ENCODE peak calls at places on chromosomes 6 and 20, in eight cellular contexts. One of them, this sample, is unnamed.

GRCh38 chr6:157236040-157236725 is 87.1 kb downstream of the TMEM242 start:
- DNase-seq in endodermal cell: no peak
- DNase-seq in SJSA1: no peak
- DNase-seq in uterus: no peak
- DNase-seq in CD4-positive, alpha-beta memory T cell: no peak
- DNase-seq in CD4-positive, alpha-beta T cell: no peak
- DNase-seq in BE2C: no peak
- DNase-seq in aorta: peak; percentile 60
- DNase-seq in this sample: no peak

GRCh38 chr6:121436172-121436965 is 923 bp downstream of the GJA1 start:
- DNase-seq in endodermal cell: no peak
- DNase-seq in SJSA1: no peak
- DNase-seq in uterus: no peak
- DNase-seq in CD4-positive, alpha-beta memory T cell: no peak
- DNase-seq in CD4-positive, alpha-beta T cell: no peak
- DNase-seq in BE2C: no peak
- DNase-seq in aorta: no peak
- DNase-seq in this sample: no peak

GRCh38 chr6:6512711-6513110 is 75.8 kb upstream of the LY86 start:
- DNase-seq in endodermal cell: no peak
- DNase-seq in SJSA1: no peak
- DNase-seq in uterus: no peak
- DNase-seq in CD4-positive, alpha-beta memory T cell: no peak
- DNase-seq in CD4-positive, alpha-beta T cell: no peak
- DNase-seq in BE2C: no peak
- DNase-seq in aorta: no peak
- DNase-seq in this sample: no peak

GRCh38 chr20:31587545-31588389 is 17.3 kb upstream of the ID1 start:
- DNase-seq in endodermal cell: peak; percentile 80
- DNase-seq in SJSA1: no peak
- DNase-seq in uterus: no peak
- DNase-seq in CD4-positive, alpha-beta memory T cell: no peak
- DNase-seq in CD4-positive, alpha-beta T cell: no peak
- DNase-seq in BE2C: peak; percentile 71
- DNase-seq in aorta: no peak
- DNase-seq in this sample: no peak

GRCh38 chr20:38599410-38599882 is 2.2 kb upstream of the ARHGAP40 start:
- DNase-seq in endodermal cell: peak; percentile 82
- DNase-seq in SJSA1: no peak
- DNase-seq in uterus: no peak
- DNase-seq in CD4-positive, alpha-beta memory T cell: no peak
- DNase-seq in CD4-positive, alpha-beta T cell: no peak
- DNase-seq in BE2C: peak; percentile 84
- DNase-seq in aorta: no peak
- DNase-seq in this sample: no peak

GRCh38 chr6:52548999-52549398 is 27.9 kb downstream of the TRAM2 start:
- DNase-seq in endodermal cell: no peak
- DNase-seq in SJSA1: no peak
- DNase-seq in uterus: no peak
- DNase-seq in CD4-positive, alpha-beta memory T cell: no peak
- DNase-seq in CD4-positive, alpha-beta T cell: no peak
- DNase-seq in BE2C: no peak
- DNase-seq in aorta: no peak
- DNase-seq in this sample: no peak

GRCh38 chr6:146526192-146526591 is 17.4 kb upstream of the RAB32 start:
- DNase-seq in endodermal cell: no peak
- DNase-seq in SJSA1: no peak
- DNase-seq in uterus: no peak
- DNase-seq in CD4-positive, alpha-beta memory T cell: no peak
- DNase-seq in CD4-positive, alpha-beta T cell: no peak
- DNase-seq in BE2C: no peak
- DNase-seq in aorta: no peak
- DNase-seq in this sample: no peak

GRCh38 chr6:142543576-142543975 is 241.8 kb downstream of the ADGRG6 start:
- DNase-seq in endodermal cell: no peak
- DNase-seq in SJSA1: no peak
- DNase-seq in uterus: no peak
- DNase-seq in CD4-positive, alpha-beta memory T cell: no peak
- DNase-seq in CD4-positive, alpha-beta T cell: no peak
- DNase-seq in BE2C: no peak
- DNase-seq in aorta: no peak
- DNase-seq in this sample: no peak

GRCh38 chr6:17600527-17601388 is 656 bp downstream of the FAM8A1 start:
- DNase-seq in endodermal cell: peak; percentile 84
- DNase-seq in SJSA1: peak; percentile 47
- DNase-seq in uterus: peak; percentile 47
- DNase-seq in CD4-positive, alpha-beta memory T cell: no peak
- DNase-seq in CD4-positive, alpha-beta T cell: peak; percentile 48
- DNase-seq in BE2C: peak; percentile 49
- DNase-seq in aorta: peak; percentile 66
- DNase-seq in this sample: peak; percentile 41

GRCh38 chr6:141445928-141446628 is 686.6 kb upstream of the GJE1 start:
- DNase-seq in endodermal cell: peak; percentile 42
- DNase-seq in SJSA1: no peak
- DNase-seq in uterus: no peak
- DNase-seq in CD4-positive, alpha-beta memory T cell: no peak
- DNase-seq in CD4-positive, alpha-beta T cell: no peak
- DNase-seq in BE2C: no peak
- DNase-seq in aorta: no peak
- DNase-seq in this sample: no peak
- H3K9me3 ChIP-seq in endodermal cell: no peaks in the 10 kb centered on the region
- H3K9me3 ChIP-seq in SJSA1: no peaks in the 10 kb centered on the region
- H3K9me3 ChIP-seq in uterus: no peaks in the 10 kb centered on the region
- H3K9me3 ChIP-seq in CD4-positive, alpha-beta memory T cell: no peaks in the 10 kb centered on the region
- H3K9me3 ChIP-seq in CD4-positive, alpha-beta T cell: no peaks in the 10 kb centered on the region
- H3K9me3 ChIP-seq in BE2C: no peaks in the 10 kb centered on the region
- H3K9me3 ChIP-seq in aorta: no peaks in the 10 kb centered on the region
- H3K9me3 ChIP-seq in this sample: no peaks in the 10 kb centered on the region

GRCh38 chr20:60507087-60507684 is 549.0 kb downstream of the CDH26 start:
- DNase-seq in endodermal cell: no peak
- DNase-seq in SJSA1: no peak
- DNase-seq in uterus: no peak
- DNase-seq in CD4-positive, alpha-beta memory T cell: no peak
- DNase-seq in CD4-positive, alpha-beta T cell: no peak
- DNase-seq in BE2C: no peak
- DNase-seq in aorta: no peak
- DNase-seq in this sample: no peak

GRCh38 chr20:60512436-60512835 is 554.2 kb downstream of the CDH26 start:
- DNase-seq in endodermal cell: peak; percentile 82
- DNase-seq in SJSA1: peak; percentile 65
- DNase-seq in uterus: no peak
- DNase-seq in CD4-positive, alpha-beta memory T cell: no peak
- DNase-seq in CD4-positive, alpha-beta T cell: no peak
- DNase-seq in BE2C: no peak
- DNase-seq in aorta: no peak
- DNase-seq in this sample: no peak

DNA sequence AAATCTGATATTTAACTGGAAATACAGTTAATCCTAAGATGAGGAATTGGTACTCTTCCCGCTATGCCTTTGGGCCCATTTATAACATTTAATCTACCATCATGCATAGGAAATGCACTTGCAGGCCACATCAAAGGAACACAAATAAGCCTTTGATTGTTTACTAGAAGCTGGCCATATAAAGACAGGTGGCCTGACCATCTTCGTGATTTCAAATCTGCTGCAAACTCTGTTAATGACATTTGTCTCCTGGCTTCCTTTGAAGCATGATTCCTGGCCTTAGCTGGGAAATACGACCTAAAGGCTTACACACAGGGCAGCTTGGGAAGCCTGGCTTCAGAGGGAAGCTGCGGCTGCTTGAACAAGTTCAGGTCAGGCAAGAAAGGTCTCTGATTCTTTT is 552.1 kb downstream of the CDH26 start:
- DNase-seq in endodermal cell: no peak
- DNase-seq in SJSA1: no peak
- DNase-seq in uterus: no peak
- DNase-seq in CD4-positive, alpha-beta memory T cell: no peak
- DNase-seq in CD4-positive, alpha-beta T cell: no peak
- DNase-seq in BE2C: no peak
- DNase-seq in aorta: no peak
- DNase-seq in this sample: no peak
- H3K9me3 ChIP-seq in endodermal cell: no peaks in the 10 kb centered on the region
- H3K9me3 ChIP-seq in SJSA1: peaks cover 4% of the 10 kb centered on the region
- H3K9me3 ChIP-seq in uterus: no peaks in the 10 kb centered on the region
- H3K9me3 ChIP-seq in CD4-positive, alpha-beta memory T cell: no peaks in the 10 kb centered on the region
- H3K9me3 ChIP-seq in CD4-positive, alpha-beta T cell: no peaks in the 10 kb centered on the region
- H3K9me3 ChIP-seq in BE2C: no peaks in the 10 kb centered on the region
- H3K9me3 ChIP-seq in aorta: peaks cover 2% of the 10 kb centered on the region
- H3K9me3 ChIP-seq in this sample: no peaks in the 10 kb centered on the region

GRCh38 chr6:75203721-75204120 is 2.1 kb downstream of the COL12A1 start:
- DNase-seq in endodermal cell: no peak
- DNase-seq in SJSA1: no peak
- DNase-seq in uterus: peak; percentile 34
- DNase-seq in CD4-positive, alpha-beta memory T cell: no peak
- DNase-seq in CD4-positive, alpha-beta T cell: no peak
- DNase-seq in BE2C: no peak
- DNase-seq in aorta: no peak
- DNase-seq in this sample: no peak
- H3K9me3 ChIP-seq in endodermal cell: no peaks in the 10 kb centered on the region
- H3K9me3 ChIP-seq in SJSA1: no peaks in the 10 kb centered on the region
- H3K9me3 ChIP-seq in uterus: no peaks in the 10 kb centered on the region
- H3K9me3 ChIP-seq in CD4-positive, alpha-beta memory T cell: no peaks in the 10 kb centered on the region
- H3K9me3 ChIP-seq in CD4-positive, alpha-beta T cell: no peaks in the 10 kb centered on the region
- H3K9me3 ChIP-seq in BE2C: no peaks in the 10 kb centered on the region
- H3K9me3 ChIP-seq in aorta: no peaks in the 10 kb centered on the region
- H3K9me3 ChIP-seq in this sample: no peaks in the 10 kb centered on the region

DNA sequence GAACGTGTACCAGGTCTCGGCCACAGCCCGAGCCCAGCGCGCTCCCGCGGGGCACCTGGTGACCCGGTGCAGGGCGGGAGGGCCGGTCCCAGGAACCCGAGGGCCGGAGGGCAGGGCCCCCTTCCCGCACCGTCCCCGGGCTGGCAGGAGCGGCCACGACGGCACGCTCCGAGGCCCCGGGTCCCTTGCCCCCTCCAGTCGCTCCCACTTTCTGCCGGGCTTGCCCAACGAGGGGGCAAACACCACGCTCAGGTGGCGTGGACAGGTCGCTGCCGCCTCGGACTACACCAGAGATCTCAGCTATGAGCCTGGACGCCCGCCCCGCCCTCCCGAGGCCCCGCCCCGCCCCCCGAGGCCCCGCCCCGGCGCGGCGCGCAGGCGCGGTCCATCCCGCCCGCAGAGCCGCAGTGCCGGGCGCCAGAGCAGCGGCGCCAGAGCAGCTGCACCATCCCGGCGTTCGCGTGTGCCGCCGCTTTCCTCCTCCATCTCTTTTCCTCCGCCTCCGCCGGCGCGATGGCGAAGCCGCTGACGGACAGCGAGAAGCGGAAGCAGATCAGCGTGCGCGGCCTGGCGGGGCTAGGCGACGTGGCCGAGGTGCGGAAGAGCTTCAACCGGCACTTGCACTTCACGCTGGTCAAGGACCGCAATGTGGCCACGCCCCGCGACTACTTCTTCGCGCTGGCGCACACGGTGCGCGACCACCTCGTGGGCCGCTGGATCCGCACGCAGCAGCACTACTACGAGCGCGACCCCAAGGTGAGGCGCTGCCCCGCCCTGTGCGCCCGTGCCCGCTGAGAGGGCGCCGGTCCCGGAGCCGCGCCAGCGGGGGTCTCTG is at the start of gene PYGB:
- DNase-seq in endodermal cell: peak; percentile 92
- DNase-seq in SJSA1: peak; percentile 83
- DNase-seq in uterus: peak; percentile 83
- DNase-seq in CD4-positive, alpha-beta memory T cell: peak; percentile 80
- DNase-seq in CD4-positive, alpha-beta T cell: peak; percentile 77
- DNase-seq in BE2C: peak; percentile 86
- DNase-seq in aorta: peak; percentile 88
- DNase-seq in this sample: peak; percentile 77
- H3K9me3 ChIP-seq in endodermal cell: peaks cover 10% of the 10 kb centered on the region
- H3K9me3 ChIP-seq in SJSA1: peaks cover 7% of the 10 kb centered on the region
- H3K9me3 ChIP-seq in uterus: no peaks in the 10 kb centered on the region
- H3K9me3 ChIP-seq in CD4-positive, alpha-beta memory T cell: no peaks in the 10 kb centered on the region
- H3K9me3 ChIP-seq in CD4-positive, alpha-beta T cell: peaks cover 6% of the 10 kb centered on the region
- H3K9me3 ChIP-seq in BE2C: no peaks in the 10 kb centered on the region
- H3K9me3 ChIP-seq in aorta: no peaks in the 10 kb centered on the region
- H3K9me3 ChIP-seq in this sample: no peaks in the 10 kb centered on the region